ENCODE peak calls at places on chromosomes 13 and 19, in five cellular contexts. G is nucleus accumbens, W is HS-5, R is nephron progenitor cell, Z is NCI-H460. N is an unnamed sample.

GRCh38 chr19:55158848-55159793 is 1.6 kb upstream of the TNNI3 start:
- DNase-seq in G (no peak), W (no peak), R (no peak), Z (no peak), N (peak)

GRCh38 chr19:46191972-46192371 is 37.6 kb upstream of the IGFL1 start:
- DNase-seq in G (no peak), W (no peak), R (no peak), Z (no peak), N (no peak)

GRCh38 chr13:110274687-110275086 is 32.3 kb downstream of the COL4A1 start:
- DNase-seq in G (no peak), W (no peak), R (no peak), Z (no peak), N (no peak)

GRCh38 chr13:26929971-26930730 is 169.6 kb upstream of the GPR12 start:
- DNase-seq in G (peak), W (peak), R (peak), Z (peak), N (peak)

GRCh38 chr13:100280681-100281080 is 191.8 kb downstream of the PCCA start:
- DNase-seq in G (no peak), W (no peak), R (no peak), Z (peak), N (no peak)

GRCh38 chr13:23391752-23392151 is 41.8 kb downstream of the SACS start:
- DNase-seq in G (no peak), W (no peak), R (no peak), Z (no peak), N (no peak)

GRCh38 chr13:94646904-94647303 is 45.2 kb downstream of the GPR180 start:
- DNase-seq in G (no peak), W (no peak), R (no peak), Z (no peak), N (no peak)

GRCh38 chr19:18464646-18465045 is 26.7 kb upstream of the ISYNA1 start:
- DNase-seq in G (peak), W (no peak), R (no peak), Z (no peak), N (no peak)

GRCh38 chr19:36014029-36014924 is at the start of gene ALKBH6:
- DNase-seq in G (peak), W (peak), R (peak), Z (peak), N (peak)

GRCh38 chr19:39917561-39918182 is 16.8 kb downstream of the FCGBP start:
- DNase-seq in G (no peak), W (no peak), R (no peak), Z (no peak), N (no peak)

GRCh38 chr19:10120538-10121198 is 969 bp upstream of the EIF3G start:
- DNase-seq in G (no peak), W (peak), R (no peak), Z (no peak), N (no peak)

GRCh38 chr19:50980203-50980602 is 3.5 kb downstream of the KLK7 start:
- DNase-seq in G (no peak), W (no peak), R (peak), Z (no peak), N (no peak)

GRCh38 chr19:55227241-55228014 is 1.1 kb downstream of the TMEM86B start:
- DNase-seq in G (no peak), W (no peak), R (no peak), Z (no peak), N (no peak)

GRCh38 chr13:50125556-50126377 is 110.5 kb downstream of the KCNRG start:
- DNase-seq in G (peak), W (no peak), R (peak), Z (peak), N (peak)

GRCh38 chr13:67043901-67044300 is 186.2 kb downstream of the PCDH9 start:
- DNase-seq in G (no peak), W (no peak), R (no peak), Z (no peak), N (no peak)

GRCh38 chr13:109695402-109696190 is 90.8 kb downstream of the IRS2 start:
- DNase-seq in G (no peak), W (no peak), R (no peak), Z (peak), N (no peak)

GRCh38 chr19:51161266-51161665 is 19.2 kb downstream of the SIGLEC7 start:
- DNase-seq in G (no peak), W (no peak), R (no peak), Z (no peak), N (no peak)

GRCh38 chr13:109877809-109878208 is 91.4 kb upstream of the IRS2 start:
- DNase-seq in G (no peak), W (no peak), R (no peak), Z (no peak), N (no peak)

GRCh38 chr19:42529248-42529764 is 1.0 kb upstream of the CEACAM1 start:
- DNase-seq in G (peak), W (peak), R (peak), Z (peak), N (no peak)

GRCh38 chr13:44058586-44059238 is 179.0 kb downstream of the LACC1 start:
- DNase-seq in G (no peak), W (no peak), R (no peak), Z (no peak), N (no peak)

GRCh38 chr13:96029002-96029401 is 24.2 kb downstream of the UGGT2 start:
- DNase-seq in G (no peak), W (no peak), R (no peak), Z (no peak), N (no peak)

GRCh38 chr13:59452189-59452588 is 711.5 kb downstream of the DIAPH3 start:
- DNase-seq in G (no peak), W (no peak), R (no peak), Z (no peak), N (no peak)

GRCh38 chr19:32104465-32105235 is 240.8 kb upstream of the ZNF507 start:
- DNase-seq in G (no peak), W (no peak), R (peak), Z (no peak), N (no peak)

GRCh38 chr19:33325920-33326319 is 23.6 kb upstream of the CEBPA start:
- DNase-seq in G (peak), W (no peak), R (no peak), Z (no peak), N (no peak)

GRCh38 chr13:48493851-48494250 is 39.0 kb downstream of the RCBTB2 start:
- DNase-seq in G (no peak), W (no peak), R (no peak), Z (no peak), N (peak)